ENCODE peak calls at places on chromosomes 6 and 20, in five cellular contexts. R, I, F, X and Q are unnamed samples.

GRCh38 chr6:142627474-142627873 is 317.5 kb downstream of the HIVEP2 start:
- DNase-seq in R (no peak), I (no peak), X (no peak), F (no peak), Q (no peak)

GRCh38 chr20:6767536-6768227 is at the start of gene BMP2:
- DNase-seq in R (peak; percentile 81), I (peak; percentile 40), X (peak; percentile 68), F (peak; percentile 70), Q (peak; percentile 42)

GRCh38 chr20:63967330-63968135 is 2.2 kb downstream of the ZNF512B start:
- DNase-seq in F (no peak), X (no peak), R (no peak), I (no peak), Q (no peak)

GRCh38 chr20:60087563-60088105 is 129.4 kb downstream of the CDH26 start:
- DNase-seq in R (no peak), F (no peak), I (no peak), X (no peak), Q (no peak)

GRCh38 chr6:144856622-144857021 is 571.5 kb downstream of the UTRN start:
- DNase-seq in X (no peak), F (no peak), I (no peak), R (no peak), Q (no peak)

GRCh38 chr20:32164984-32165735 is 42.4 kb downstream of the PLAGL2 start:
- DNase-seq in I (no peak), R (no peak), X (no peak), F (no peak), Q (no peak)

GRCh38 chr20:61699184-61700066 is 366.3 kb downstream of the TAF4 start:
- DNase-seq in X (no peak), R (no peak), F (no peak), I (peak; percentile 10), Q (no peak)

GRCh38 chr6:33429745-33430042 is 9.8 kb downstream of the SYNGAP1 start:
- DNase-seq in I (no peak), F (no peak), X (no peak), R (no peak), Q (no peak)

GRCh38 chr6:77837034-77837784 is 184.4 kb downstream of the MEI4 start:
- DNase-seq in X (no peak), I (no peak), R (no peak), F (no peak), Q (no peak)

GRCh38 chr20:25039697-25040437 is 18.1 kb downstream of the ACSS1 start:
- DNase-seq in X (no peak), I (peak; percentile 12), R (peak; percentile 69), F (no peak), Q (peak; percentile 88)

GRCh38 chr6:138078491-138078890 is 28.7 kb downstream of the PERP start:
- DNase-seq in F (no peak), X (no peak), R (no peak), I (no peak), Q (no peak)

GRCh38 chr6:106514281-106514885 is 114.9 kb downstream of the RTN4IP1 start:
- DNase-seq in X (no peak), I (no peak), F (no peak), R (no peak), Q (no peak)

GRCh38 chr6:127267742-127268588 is 1.3 kb downstream of the RNF146 start:
- DNase-seq in I (no peak), F (no peak), R (no peak), X (no peak), Q (no peak)

GRCh38 chr6:35083507-35083906 is 57.6 kb downstream of the TCP11 start:
- DNase-seq in X (no peak), F (no peak), R (no peak), I (no peak), Q (no peak)

GRCh38 chr20:42972591-42972990 is 217.1 kb downstream of the PTPRT start:
- DNase-seq in R (no peak), X (no peak), I (no peak), F (no peak), Q (no peak)